ENCODE peak calls at places on chromosomes 12 and 14, in four cellular contexts. N, F, B and U are unnamed samples.

GRCh38 chr12:50887191-50887590 is 44.5 kb downstream of the TMPRSS12 start:
- DNase-seq in N (no peak), F (no peak), B (no peak), U (no peak)

GRCh38 chr12:31783996-31784645 is 55.3 kb upstream of the AMN1 start:
- DNase-seq in N (no peak), F (no peak), B (no peak), U (no peak)

GRCh38 chr12:91043408-91043807 is 14.4 kb downstream of the KERA start:
- DNase-seq in N (no peak), F (no peak), B (no peak), U (no peak)

GRCh38 chr12:13175499-13175898 is 21.0 kb upstream of the EMP1 start:
- DNase-seq in N (no peak), F (no peak), B (no peak), U (no peak)

GRCh38 chr12:85466906-85467305 is 186.9 kb downstream of the ALX1 start:
- DNase-seq in N (no peak), F (no peak), B (no peak), U (no peak)

GRCh38 chr14:52268191-52269061 is 928 bp downstream of the PTGDR start:
- DNase-seq in N (no peak), F (no peak), B (no peak), U (no peak)

GRCh38 chr12:22271036-22271435 is 63.5 kb downstream of the ST8SIA1 start:
- DNase-seq in N (no peak), F (no peak), B (no peak), U (no peak)

GRCh38 chr14:68787235-68787727 is 5.6 kb downstream of the ZFP36L1 start:
- DNase-seq in N (peak), F (peak), B (no peak), U (peak)

GRCh38 chr14:103334644-103335603 is 887 bp downstream of the EIF5 start:
- DNase-seq in N (peak), F (peak), B (no peak), U (peak)

GRCh38 chr12:38586652-38587219 is 270.2 kb downstream of the ALG10B start:
- DNase-seq in N (no peak), F (no peak), B (no peak), U (no peak)

GRCh38 chr12:108358580-108358965 is 19.5 kb upstream of the CMKLR1 start:
- DNase-seq in N (no peak), F (no peak), B (no peak), U (no peak)